ENCODE peak calls at places on chromosomes 16 and 17, in ten cellular contexts. One of them, this sample, is unnamed.

GRCh38 chr17:61729690-61730268 is 133.5 kb downstream of the BRIP1 start:
- DNase-seq in CD8-positive, alpha-beta T cell: no peak
- DNase-seq in cardiac muscle cell: no peak
- DNase-seq in tibial artery: no peak
- DNase-seq in adrenal gland: no peak
- DNase-seq in colonic mucosa: no peak
- DNase-seq in fibroblast of lung: peak; percentile 9
- DNase-seq in AG04450: no peak
- DNase-seq in uterus: no peak
- DNase-seq in spleen: no peak
- DNase-seq in this sample: no peak

GRCh38 chr17:48804936-48805411 is 12.1 kb downstream of the TTLL6 start:
- DNase-seq in CD8-positive, alpha-beta T cell: peak; percentile 67
- DNase-seq in cardiac muscle cell: peak; percentile 65
- DNase-seq in tibial artery: peak; percentile 38
- DNase-seq in adrenal gland: peak; percentile 33
- DNase-seq in colonic mucosa: peak; percentile 91
- DNase-seq in fibroblast of lung: peak; percentile 52
- DNase-seq in AG04450: no peak
- DNase-seq in uterus: peak; percentile 39
- DNase-seq in spleen: peak; percentile 85
- DNase-seq in this sample: peak; percentile 85

GRCh38 chr16:62036101-62036806 is at the start of gene CDH8:
- DNase-seq in CD8-positive, alpha-beta T cell: no peak
- DNase-seq in cardiac muscle cell: no peak
- DNase-seq in tibial artery: no peak
- DNase-seq in adrenal gland: no peak
- DNase-seq in colonic mucosa: no peak
- DNase-seq in fibroblast of lung: no peak
- DNase-seq in AG04450: no peak
- DNase-seq in uterus: no peak
- DNase-seq in spleen: peak; percentile 61
- DNase-seq in this sample: no peak

GRCh38 chr16:154223-155030 is 2.0 kb downstream of the HBZ start:
- DNase-seq in CD8-positive, alpha-beta T cell: no peak
- DNase-seq in cardiac muscle cell: peak; percentile 35
- DNase-seq in tibial artery: no peak
- DNase-seq in adrenal gland: no peak
- DNase-seq in colonic mucosa: no peak
- DNase-seq in fibroblast of lung: peak; percentile 26
- DNase-seq in AG04450: no peak
- DNase-seq in uterus: no peak
- DNase-seq in spleen: no peak
- DNase-seq in this sample: no peak

GRCh38 chr16:72284042-72284789 is 112.3 kb upstream of the PMFBP1 start:
- DNase-seq in CD8-positive, alpha-beta T cell: no peak
- DNase-seq in cardiac muscle cell: peak; percentile 32
- DNase-seq in tibial artery: no peak
- DNase-seq in adrenal gland: no peak
- DNase-seq in colonic mucosa: no peak
- DNase-seq in fibroblast of lung: no peak
- DNase-seq in AG04450: no peak
- DNase-seq in uterus: no peak
- DNase-seq in spleen: no peak
- DNase-seq in this sample: peak; percentile 37

GRCh38 chr17:79905832-79906231 is 66.6 kb upstream of the CBX4 start:
- DNase-seq in CD8-positive, alpha-beta T cell: no peak
- DNase-seq in cardiac muscle cell: no peak
- DNase-seq in tibial artery: no peak
- DNase-seq in adrenal gland: no peak
- DNase-seq in colonic mucosa: no peak
- DNase-seq in fibroblast of lung: no peak
- DNase-seq in AG04450: no peak
- DNase-seq in uterus: no peak
- DNase-seq in spleen: no peak
- DNase-seq in this sample: no peak

GRCh38 chr17:82107341-82107860 is 9.4 kb upstream of the FASN start:
- DNase-seq in CD8-positive, alpha-beta T cell: no peak
- DNase-seq in cardiac muscle cell: no peak
- DNase-seq in tibial artery: no peak
- DNase-seq in adrenal gland: no peak
- DNase-seq in colonic mucosa: no peak
- DNase-seq in fibroblast of lung: no peak
- DNase-seq in AG04450: no peak
- DNase-seq in uterus: peak; percentile 16
- DNase-seq in spleen: peak; percentile 74
- DNase-seq in this sample: no peak

GRCh38 chr16:3068486-3068885 is 3.0 kb downstream of the IL32 start:
- DNase-seq in CD8-positive, alpha-beta T cell: no peak
- DNase-seq in cardiac muscle cell: no peak
- DNase-seq in tibial artery: no peak
- DNase-seq in adrenal gland: no peak
- DNase-seq in colonic mucosa: no peak
- DNase-seq in fibroblast of lung: no peak
- DNase-seq in AG04450: no peak
- DNase-seq in uterus: no peak
- DNase-seq in spleen: peak; percentile 78
- DNase-seq in this sample: no peak

GRCh38 chr17:7842380-7842949 is 8.4 kb downstream of the KDM6B start:
- DNase-seq in CD8-positive, alpha-beta T cell: peak; percentile 92
- DNase-seq in cardiac muscle cell: peak; percentile 89
- DNase-seq in tibial artery: peak; percentile 83
- DNase-seq in adrenal gland: peak; percentile 85
- DNase-seq in colonic mucosa: peak; percentile 74
- DNase-seq in fibroblast of lung: peak; percentile 83
- DNase-seq in AG04450: peak; percentile 81
- DNase-seq in uterus: peak; percentile 85
- DNase-seq in spleen: peak; percentile 96
- DNase-seq in this sample: peak; percentile 89

GRCh38 chr17:39618956-39619785 is 7.6 kb upstream of the PPP1R1B start:
- DNase-seq in CD8-positive, alpha-beta T cell: no peak
- DNase-seq in cardiac muscle cell: no peak
- DNase-seq in tibial artery: no peak
- DNase-seq in adrenal gland: no peak
- DNase-seq in colonic mucosa: no peak
- DNase-seq in fibroblast of lung: no peak
- DNase-seq in AG04450: no peak
- DNase-seq in uterus: no peak
- DNase-seq in spleen: no peak
- DNase-seq in this sample: no peak
- H3K4me3 ChIP-seq in CD8-positive, alpha-beta T cell: no peak overlapping the region
- H3K4me3 ChIP-seq in cardiac muscle cell: no peak overlapping the region
- H3K4me3 ChIP-seq in tibial artery: no peak overlapping the region
- H3K4me3 ChIP-seq in adrenal gland: no peak overlapping the region
- H3K4me3 ChIP-seq in colonic mucosa: peak overlapping the region; percentile 40
- H3K4me3 ChIP-seq in fibroblast of lung: no peak overlapping the region
- H3K4me3 ChIP-seq in AG04450: no peak overlapping the region
- H3K4me3 ChIP-seq in uterus: no peak overlapping the region
- H3K4me3 ChIP-seq in spleen: no peak overlapping the region
- H3K4me3 ChIP-seq in this sample: peak overlapping the region; percentile 35

GRCh38 chr17:21279198-21279535 is 5.3 kb upstream of the MAP2K3 start:
- DNase-seq in CD8-positive, alpha-beta T cell: no peak
- DNase-seq in cardiac muscle cell: no peak
- DNase-seq in tibial artery: no peak
- DNase-seq in adrenal gland: no peak
- DNase-seq in colonic mucosa: no peak
- DNase-seq in fibroblast of lung: no peak
- DNase-seq in AG04450: no peak
- DNase-seq in uterus: no peak
- DNase-seq in spleen: no peak
- DNase-seq in this sample: no peak
- H3K27ac ChIP-seq in CD8-positive, alpha-beta T cell: no peak overlapping the region
- H3K27ac ChIP-seq in cardiac muscle cell: no peak overlapping the region
- H3K27ac ChIP-seq in tibial artery: no peak overlapping the region
- H3K27ac ChIP-seq in adrenal gland: no peak overlapping the region
- H3K27ac ChIP-seq in colonic mucosa: peak overlapping the region; percentile 41
- H3K27ac ChIP-seq in fibroblast of lung: no peak overlapping the region
- H3K27ac ChIP-seq in AG04450: no peak overlapping the region
- H3K27ac ChIP-seq in uterus: no peak overlapping the region
- H3K27ac ChIP-seq in spleen: peak overlapping the region; percentile 85
- H3K27ac ChIP-seq in this sample: no peak overlapping the region

GRCh38 chr16:35450648-35451047 is 1991.2 kb downstream of the TP53TG3F start:
- DNase-seq in CD8-positive, alpha-beta T cell: no peak
- DNase-seq in cardiac muscle cell: no peak
- DNase-seq in tibial artery: no peak
- DNase-seq in adrenal gland: no peak
- DNase-seq in colonic mucosa: no peak
- DNase-seq in fibroblast of lung: no peak
- DNase-seq in AG04450: no peak
- DNase-seq in uterus: no peak
- DNase-seq in spleen: no peak
- DNase-seq in this sample: no peak
- H3K9me3 ChIP-seq in CD8-positive, alpha-beta T cell: no peaks in the 10 kb centered on the region
- H3K9me3 ChIP-seq in cardiac muscle cell: no peaks in the 10 kb centered on the region
- H3K9me3 ChIP-seq in tibial artery: peaks cover 33% of the 10 kb centered on the region
- H3K9me3 ChIP-seq in adrenal gland: no peaks in the 10 kb centered on the region
- H3K9me3 ChIP-seq in colonic mucosa: no peaks in the 10 kb centered on the region
- H3K9me3 ChIP-seq in fibroblast of lung: peaks cover 3% of the 10 kb centered on the region
- H3K9me3 ChIP-seq in AG04450: peaks cover 43% of the 10 kb centered on the region
- H3K9me3 ChIP-seq in uterus: no peaks in the 10 kb centered on the region
- H3K9me3 ChIP-seq in spleen: peaks cover 96% of the 10 kb centered on the region
- H3K9me3 ChIP-seq in this sample: no peaks in the 10 kb centered on the region

GRCh38 chr17:40346768-40347154 is 17.8 kb downstream of the GJD3 start:
- DNase-seq in CD8-positive, alpha-beta T cell: no peak
- DNase-seq in cardiac muscle cell: no peak
- DNase-seq in tibial artery: peak; percentile 18
- DNase-seq in adrenal gland: no peak
- DNase-seq in colonic mucosa: no peak
- DNase-seq in fibroblast of lung: no peak
- DNase-seq in AG04450: no peak
- DNase-seq in uterus: peak; percentile 29
- DNase-seq in spleen: no peak
- DNase-seq in this sample: no peak
- H3K4me3 ChIP-seq in CD8-positive, alpha-beta T cell: no peak overlapping the region
- H3K4me3 ChIP-seq in cardiac muscle cell: no peak overlapping the region
- H3K4me3 ChIP-seq in tibial artery: no peak overlapping the region
- H3K4me3 ChIP-seq in adrenal gland: no peak overlapping the region
- H3K4me3 ChIP-seq in colonic mucosa: no peak overlapping the region
- H3K4me3 ChIP-seq in fibroblast of lung: no peak overlapping the region
- H3K4me3 ChIP-seq in AG04450: no peak overlapping the region
- H3K4me3 ChIP-seq in uterus: no peak overlapping the region
- H3K4me3 ChIP-seq in spleen: no peak overlapping the region
- H3K4me3 ChIP-seq in this sample: peak overlapping the region; percentile 99

DNA sequence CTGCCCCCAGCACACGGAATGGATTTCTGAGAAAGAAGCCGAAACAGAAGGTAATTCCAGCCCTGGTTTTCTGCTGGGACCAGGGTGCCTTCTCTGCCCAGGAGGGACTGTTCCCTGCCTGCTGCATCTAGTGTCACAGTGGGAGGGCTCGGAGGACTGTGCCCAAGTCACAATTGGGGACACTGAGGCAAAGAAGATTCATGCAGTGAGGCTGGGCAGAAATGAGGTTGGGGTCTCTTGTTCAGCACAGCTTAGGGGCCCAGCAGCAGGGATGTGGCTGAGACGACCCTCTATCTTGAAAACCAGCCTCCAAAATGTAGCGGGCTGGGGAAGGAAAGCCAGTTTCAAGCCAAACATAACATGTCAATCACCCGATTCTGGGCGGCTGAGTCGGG is 592 bp downstream of the IL21R start:
- DNase-seq in CD8-positive, alpha-beta T cell: no peak
- DNase-seq in cardiac muscle cell: no peak
- DNase-seq in tibial artery: no peak
- DNase-seq in adrenal gland: no peak
- DNase-seq in colonic mucosa: no peak
- DNase-seq in fibroblast of lung: no peak
- DNase-seq in AG04450: no peak
- DNase-seq in uterus: no peak
- DNase-seq in spleen: no peak
- DNase-seq in this sample: no peak
- H3K27ac ChIP-seq in CD8-positive, alpha-beta T cell: peak overlapping the region; percentile 85
- H3K27ac ChIP-seq in cardiac muscle cell: no peak overlapping the region
- H3K27ac ChIP-seq in tibial artery: no peak overlapping the region
- H3K27ac ChIP-seq in adrenal gland: no peak overlapping the region
- H3K27ac ChIP-seq in colonic mucosa: no peak overlapping the region
- H3K27ac ChIP-seq in fibroblast of lung: no peak overlapping the region
- H3K27ac ChIP-seq in AG04450: no peak overlapping the region
- H3K27ac ChIP-seq in uterus: no peak overlapping the region
- H3K27ac ChIP-seq in spleen: peak overlapping the region; percentile 81
- H3K27ac ChIP-seq in this sample: peak overlapping the region; percentile 39

This sample was measured in left lung.